ENCODE peak calls at places on chromosomes 2 and 18, in eight cellular contexts. One of them, this sample, is unnamed.

GRCh38 chr2:73970850-73971471 is 13.7 kb upstream of the TET3 start:
- DNase-seq in Peyer's patch: peak; percentile 77
- DNase-seq in transverse colon: peak; percentile 82
- DNase-seq in IMR-90: no peak
- DNase-seq in heart right ventricle: peak; percentile 82
- DNase-seq in RWPE1: no peak
- DNase-seq in tibial nerve: peak; percentile 78
- DNase-seq in Panc1: no peak
- DNase-seq in this sample: peak; percentile 50

GRCh38 chr2:217162533-217162932 is 302.7 kb upstream of the TNP1 start:
- DNase-seq in IMR-90: peak; percentile 99
- DNase-seq in transverse colon: no peak
- DNase-seq in tibial nerve: no peak
- DNase-seq in Peyer's patch: no peak
- DNase-seq in heart right ventricle: peak; percentile 28
- DNase-seq in Panc1: no peak
- DNase-seq in RWPE1: peak; percentile 13
- DNase-seq in this sample: no peak

GRCh38 chr2:1993711-1994682 is 249.7 kb upstream of the PXDN start:
- DNase-seq in transverse colon: no peak
- DNase-seq in RWPE1: no peak
- DNase-seq in heart right ventricle: no peak
- DNase-seq in tibial nerve: no peak
- DNase-seq in Panc1: no peak
- DNase-seq in IMR-90: no peak
- DNase-seq in Peyer's patch: no peak
- DNase-seq in this sample: no peak

GRCh38 chr18:77360315-77361186 is 110.9 kb downstream of the GALR1 start:
- DNase-seq in IMR-90: no peak
- DNase-seq in RWPE1: no peak
- DNase-seq in tibial nerve: no peak
- DNase-seq in heart right ventricle: no peak
- DNase-seq in Panc1: no peak
- DNase-seq in Peyer's patch: no peak
- DNase-seq in transverse colon: no peak
- DNase-seq in this sample: no peak

GRCh38 chr2:20671036-20671735 is 4.2 kb downstream of the GDF7 start:
- DNase-seq in RWPE1: no peak
- DNase-seq in tibial nerve: no peak
- DNase-seq in IMR-90: no peak
- DNase-seq in Peyer's patch: peak; percentile 45
- DNase-seq in Panc1: no peak
- DNase-seq in heart right ventricle: no peak
- DNase-seq in transverse colon: no peak
- DNase-seq in this sample: no peak

GRCh38 chr2:14301331-14301730 is 331.2 kb upstream of the LRATD1 start:
- DNase-seq in Peyer's patch: no peak
- DNase-seq in RWPE1: no peak
- DNase-seq in IMR-90: no peak
- DNase-seq in transverse colon: no peak
- DNase-seq in tibial nerve: no peak
- DNase-seq in Panc1: no peak
- DNase-seq in heart right ventricle: no peak
- DNase-seq in this sample: no peak

GRCh38 chr2:212428685-212429480 is 109.7 kb downstream of the ERBB4 start:
- DNase-seq in heart right ventricle: no peak
- DNase-seq in transverse colon: no peak
- DNase-seq in Panc1: no peak
- DNase-seq in RWPE1: no peak
- DNase-seq in Peyer's patch: no peak
- DNase-seq in IMR-90: no peak
- DNase-seq in tibial nerve: no peak
- DNase-seq in this sample: no peak

GRCh38 chr18:79944126-79944731 is 7.2 kb downstream of the SLC66A2 start:
- DNase-seq in tibial nerve: no peak
- DNase-seq in IMR-90: no peak
- DNase-seq in Panc1: no peak
- DNase-seq in transverse colon: peak; percentile 38
- DNase-seq in heart right ventricle: no peak
- DNase-seq in RWPE1: no peak
- DNase-seq in Peyer's patch: peak; percentile 45
- DNase-seq in this sample: peak; percentile 59

GRCh38 chr2:239551206-239551605 is 150.4 kb upstream of the HDAC4 start:
- DNase-seq in tibial nerve: no peak
- DNase-seq in heart right ventricle: no peak
- DNase-seq in Panc1: no peak
- DNase-seq in IMR-90: no peak
- DNase-seq in Peyer's patch: no peak
- DNase-seq in transverse colon: no peak
- DNase-seq in RWPE1: no peak
- DNase-seq in this sample: no peak

GRCh38 chr2:179613701-179614100 is 247.7 kb downstream of the ZNF385B start:
- DNase-seq in transverse colon: no peak
- DNase-seq in Peyer's patch: no peak
- DNase-seq in Panc1: no peak
- DNase-seq in IMR-90: peak; percentile 23
- DNase-seq in RWPE1: no peak
- DNase-seq in tibial nerve: no peak
- DNase-seq in heart right ventricle: no peak
- DNase-seq in this sample: no peak

GRCh38 chr2:239919779-239920545 is 105.2 kb downstream of the NDUFA10 start:
- DNase-seq in transverse colon: no peak
- DNase-seq in Panc1: no peak
- DNase-seq in heart right ventricle: no peak
- DNase-seq in RWPE1: no peak
- DNase-seq in Peyer's patch: peak; percentile 24
- DNase-seq in tibial nerve: no peak
- DNase-seq in IMR-90: no peak
- DNase-seq in this sample: no peak

GRCh38 chr2:222959358-222959757 is 92.6 kb upstream of the KCNE4 start:
- DNase-seq in transverse colon: no peak
- DNase-seq in Panc1: no peak
- DNase-seq in IMR-90: peak; percentile 87
- DNase-seq in Peyer's patch: no peak
- DNase-seq in RWPE1: peak; percentile 86
- DNase-seq in heart right ventricle: no peak
- DNase-seq in tibial nerve: no peak
- DNase-seq in this sample: no peak

GRCh38 chr2:223930002-223930976 is 14.8 kb downstream of the WDFY1 start:
- DNase-seq in heart right ventricle: peak; percentile 78
- DNase-seq in tibial nerve: peak; percentile 23
- DNase-seq in Peyer's patch: no peak
- DNase-seq in IMR-90: peak; percentile 76
- DNase-seq in Panc1: no peak
- DNase-seq in transverse colon: peak; percentile 33
- DNase-seq in RWPE1: no peak
- DNase-seq in this sample: no peak

GRCh38 chr2:119849838-119850565 is 90.3 kb downstream of the PTPN4 start:
- DNase-seq in RWPE1: no peak
- DNase-seq in heart right ventricle: no peak
- DNase-seq in Panc1: no peak
- DNase-seq in Peyer's patch: no peak
- DNase-seq in transverse colon: no peak
- DNase-seq in IMR-90: peak; percentile 23
- DNase-seq in tibial nerve: no peak
- DNase-seq in this sample: no peak

GRCh38 chr2:39435974-39436591 is 1.0 kb downstream of the MAP4K3 start:
- DNase-seq in tibial nerve: peak; percentile 22
- DNase-seq in IMR-90: peak; percentile 58
- DNase-seq in Panc1: no peak
- DNase-seq in transverse colon: no peak
- DNase-seq in RWPE1: peak; percentile 13
- DNase-seq in heart right ventricle: peak; percentile 54
- DNase-seq in Peyer's patch: no peak
- DNase-seq in this sample: no peak

GRCh38 chr2:974054-974453 is 23.4 kb downstream of the SNTG2 start:
- DNase-seq in RWPE1: no peak
- DNase-seq in Peyer's patch: no peak
- DNase-seq in tibial nerve: no peak
- DNase-seq in Panc1: no peak
- DNase-seq in transverse colon: no peak
- DNase-seq in heart right ventricle: no peak
- DNase-seq in IMR-90: no peak
- DNase-seq in this sample: no peak

GRCh38 chr2:105384861-105385260 is 14.0 kb downstream of the FHL2 start:
- DNase-seq in IMR-90: no peak
- DNase-seq in tibial nerve: no peak
- DNase-seq in RWPE1: no peak
- DNase-seq in heart right ventricle: no peak
- DNase-seq in Peyer's patch: no peak
- DNase-seq in Panc1: no peak
- DNase-seq in transverse colon: no peak
- DNase-seq in this sample: no peak

GRCh38 chr2:159712929-159713575 is 746 bp downstream of the MARCHF7 start:
- DNase-seq in heart right ventricle: no peak
- DNase-seq in Peyer's patch: no peak
- DNase-seq in transverse colon: no peak
- DNase-seq in Panc1: no peak
- DNase-seq in tibial nerve: no peak
- DNase-seq in IMR-90: no peak
- DNase-seq in RWPE1: no peak
- DNase-seq in this sample: no peak

GRCh38 chr18:8938817-8939216 is 163.7 kb upstream of the NDUFV2 start:
- DNase-seq in Panc1: no peak
- DNase-seq in tibial nerve: no peak
- DNase-seq in RWPE1: no peak
- DNase-seq in Peyer's patch: no peak
- DNase-seq in transverse colon: no peak
- DNase-seq in heart right ventricle: no peak
- DNase-seq in IMR-90: peak; percentile 43
- DNase-seq in this sample: no peak

GRCh38 chr2:44275915-44276279 is 617 bp downstream of the SLC3A1 start:
- DNase-seq in IMR-90: peak; percentile 36
- DNase-seq in transverse colon: no peak
- DNase-seq in heart right ventricle: no peak
- DNase-seq in Peyer's patch: no peak
- DNase-seq in tibial nerve: no peak
- DNase-seq in RWPE1: peak; percentile 18
- DNase-seq in Panc1: no peak
- DNase-seq in this sample: no peak

GRCh38 chr2:44753552-44754285 is 187.8 kb upstream of the SIX3 start:
- DNase-seq in tibial nerve: no peak
- DNase-seq in RWPE1: no peak
- DNase-seq in IMR-90: no peak
- DNase-seq in Panc1: no peak
- DNase-seq in Peyer's patch: no peak
- DNase-seq in heart right ventricle: no peak
- DNase-seq in transverse colon: no peak
- DNase-seq in this sample: no peak

GRCh38 chr2:80938463-80938862 is 633.9 kb upstream of the LRRTM1 start:
- DNase-seq in Panc1: no peak
- DNase-seq in transverse colon: no peak
- DNase-seq in RWPE1: no peak
- DNase-seq in IMR-90: no peak
- DNase-seq in Peyer's patch: no peak
- DNase-seq in tibial nerve: no peak
- DNase-seq in heart right ventricle: no peak
- DNase-seq in this sample: no peak

GRCh38 chr2:18540872-18541271 is 19.6 kb downstream of the RDH14 start:
- DNase-seq in transverse colon: no peak
- DNase-seq in Panc1: no peak
- DNase-seq in heart right ventricle: no peak
- DNase-seq in RWPE1: no peak
- DNase-seq in tibial nerve: no peak
- DNase-seq in IMR-90: no peak
- DNase-seq in Peyer's patch: no peak
- DNase-seq in this sample: no peak
- TF ChIP-seq CTCF in transverse colon: no peak
- TF ChIP-seq CTCF in Panc1: no peak
- TF ChIP-seq CTCF in heart right ventricle: no peak
- TF ChIP-seq CTCF in RWPE1: no peak
- TF ChIP-seq CTCF in tibial nerve: no peak
- TF ChIP-seq CTCF in IMR-90: no peak
- TF ChIP-seq CTCF in Peyer's patch: no peak
- TF ChIP-seq CTCF in this sample: no peak

DNA sequence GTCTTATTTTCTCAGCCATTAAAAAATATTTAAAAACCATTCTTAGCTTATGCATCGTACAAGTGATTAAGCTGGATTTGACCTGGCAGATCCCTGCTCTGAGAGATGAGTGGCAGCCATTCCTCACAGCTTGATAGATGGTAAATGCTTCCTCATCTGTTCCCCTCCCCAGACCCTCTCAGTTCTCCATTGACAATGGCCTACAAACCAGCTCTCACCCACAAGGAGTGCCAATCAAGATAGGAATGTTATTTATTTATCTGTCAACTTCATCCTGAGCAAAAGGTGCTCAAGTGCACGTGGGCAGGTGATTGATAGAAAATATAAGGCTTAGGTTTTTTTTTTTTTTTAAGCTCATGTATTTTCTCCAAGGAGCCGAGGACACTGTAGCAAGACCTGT is 98.7 kb upstream of the FAM136A start:
- DNase-seq in RWPE1: no peak
- DNase-seq in heart right ventricle: no peak
- DNase-seq in transverse colon: no peak
- DNase-seq in Peyer's patch: no peak
- DNase-seq in IMR-90: no peak
- DNase-seq in tibial nerve: no peak
- DNase-seq in Panc1: no peak
- DNase-seq in this sample: no peak
- TF ChIP-seq CTCF in RWPE1: no peak
- TF ChIP-seq CTCF in heart right ventricle: no peak
- TF ChIP-seq CTCF in transverse colon: no peak
- TF ChIP-seq CTCF in Peyer's patch: no peak
- TF ChIP-seq CTCF in IMR-90: no peak
- TF ChIP-seq CTCF in tibial nerve: no peak
- TF ChIP-seq CTCF in Panc1: no peak
- TF ChIP-seq CTCF in this sample: no peak

DNA sequence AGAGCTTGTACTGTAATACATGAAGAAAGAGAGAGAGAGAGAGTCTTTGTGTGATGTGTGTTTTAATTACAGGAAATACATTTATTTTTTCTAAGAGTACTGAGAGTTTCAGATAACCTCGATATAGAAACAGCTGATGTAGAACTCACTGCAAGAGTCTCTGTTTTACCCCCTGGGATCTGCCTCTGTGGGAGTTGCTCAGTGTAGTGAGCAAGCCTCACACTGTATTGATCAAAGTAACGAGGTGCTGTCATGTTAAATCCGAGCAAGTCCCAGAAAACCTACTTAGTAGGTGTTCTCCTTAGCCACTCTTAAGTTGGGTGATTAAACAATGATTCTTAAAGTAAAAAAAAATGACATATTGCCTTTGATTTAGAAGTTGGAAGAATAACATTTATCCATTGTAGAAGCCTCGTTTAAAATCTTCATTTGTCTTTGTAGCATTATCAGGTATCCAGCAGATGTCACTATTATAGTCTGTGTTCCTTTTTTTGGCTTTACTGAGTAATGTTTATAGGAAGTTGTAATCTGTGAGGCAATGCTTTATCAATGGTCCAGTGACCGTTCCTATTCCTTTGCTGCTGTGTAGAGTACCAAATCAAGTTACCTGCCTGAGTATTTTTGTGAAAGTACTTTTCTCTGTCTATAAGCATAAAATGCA is 219.0 kb downstream of the MYO3B start:
- DNase-seq in RWPE1: peak; percentile 55
- DNase-seq in transverse colon: no peak
- DNase-seq in IMR-90: peak; percentile 4
- DNase-seq in Peyer's patch: no peak
- DNase-seq in tibial nerve: no peak
- DNase-seq in Panc1: no peak
- DNase-seq in heart right ventricle: no peak
- DNase-seq in this sample: peak; percentile 25
- TF ChIP-seq CTCF in RWPE1: peak; percentile 58
- TF ChIP-seq CTCF in transverse colon: peak; percentile 12
- TF ChIP-seq CTCF in IMR-90: peak; percentile 34
- TF ChIP-seq CTCF in Peyer's patch: peak; percentile 31
- TF ChIP-seq CTCF in tibial nerve: no peak
- TF ChIP-seq CTCF in Panc1: peak; percentile 57
- TF ChIP-seq CTCF in heart right ventricle: peak; percentile 9
- TF ChIP-seq CTCF in this sample: no peak

GRCh38 chr2:203112342-203112741 is 97.7 kb downstream of the NBEAL1 start:
- DNase-seq in heart right ventricle: no peak
- DNase-seq in tibial nerve: no peak
- DNase-seq in IMR-90: no peak
- DNase-seq in RWPE1: no peak
- DNase-seq in Peyer's patch: no peak
- DNase-seq in transverse colon: no peak
- DNase-seq in Panc1: no peak
- DNase-seq in this sample: no peak
- TF ChIP-seq CTCF in heart right ventricle: no peak
- TF ChIP-seq CTCF in tibial nerve: no peak
- TF ChIP-seq CTCF in IMR-90: no peak
- TF ChIP-seq CTCF in RWPE1: peak; percentile 14
- TF ChIP-seq CTCF in Peyer's patch: no peak
- TF ChIP-seq CTCF in transverse colon: no peak
- TF ChIP-seq CTCF in Panc1: no peak
- TF ChIP-seq CTCF in this sample: no peak

This sample was measured in GM13976.